ENCODE peak calls at places on chromosomes 12 and 14, in four cellular contexts. One of them, this sample, is unnamed.

GRCh38 chr12:9273276-9273675 is 65.1 kb upstream of the PZP start:
- DNase-seq in memory B cell: no peak
- DNase-seq in activated T-helper 1 cell treated with Interleukin-2 at 50 U/mL for 16 hours: no peak
- DNase-seq in activated CD4-positive, alpha-beta memory T cell treated with anti-CD3 and anti-CD28 coated beads for 36 hours: no peak
- DNase-seq in this sample: no peak

GRCh38 chr12:47817272-47818006 is 2.3 kb downstream of the HDAC7 start:
- DNase-seq in memory B cell: no peak
- DNase-seq in activated T-helper 1 cell treated with Interleukin-2 at 50 U/mL for 16 hours: no peak
- DNase-seq in activated CD4-positive, alpha-beta memory T cell treated with anti-CD3 and anti-CD28 coated beads for 36 hours: peak
- DNase-seq in this sample: no peak

GRCh38 chr14:105519946-105520698 is 6.3 kb upstream of the TMEM121 start:
- DNase-seq in memory B cell: no peak
- DNase-seq in activated CD4-positive, alpha-beta memory T cell treated with anti-CD3 and anti-CD28 coated beads for 36 hours: no peak
- DNase-seq in activated T-helper 1 cell treated with Interleukin-2 at 50 U/mL for 16 hours: no peak
- DNase-seq in this sample: no peak

GRCh38 chr14:63727231-63727735 is 582 bp downstream of the SGPP1 start:
- DNase-seq in memory B cell: no peak
- DNase-seq in activated T-helper 1 cell treated with Interleukin-2 at 50 U/mL for 16 hours: no peak
- DNase-seq in activated CD4-positive, alpha-beta memory T cell treated with anti-CD3 and anti-CD28 coated beads for 36 hours: peak
- DNase-seq in this sample: no peak

GRCh38 chr12:12979731-12980259 is 20.3 kb downstream of the HEBP1 start:
- DNase-seq in activated CD4-positive, alpha-beta memory T cell treated with anti-CD3 and anti-CD28 coated beads for 36 hours: no peak
- DNase-seq in memory B cell: no peak
- DNase-seq in activated T-helper 1 cell treated with Interleukin-2 at 50 U/mL for 16 hours: no peak
- DNase-seq in this sample: no peak

GRCh38 chr14:100525615-100526014 is 61.6 kb downstream of the BEGAIN start:
- DNase-seq in memory B cell: no peak
- DNase-seq in activated CD4-positive, alpha-beta memory T cell treated with anti-CD3 and anti-CD28 coated beads for 36 hours: no peak
- DNase-seq in activated T-helper 1 cell treated with Interleukin-2 at 50 U/mL for 16 hours: no peak
- DNase-seq in this sample: no peak

GRCh38 chr14:77185093-77185465 is 3.5 kb downstream of the TMEM63C start:
- DNase-seq in activated T-helper 1 cell treated with Interleukin-2 at 50 U/mL for 16 hours: no peak
- DNase-seq in activated CD4-positive, alpha-beta memory T cell treated with anti-CD3 and anti-CD28 coated beads for 36 hours: no peak
- DNase-seq in memory B cell: no peak
- DNase-seq in this sample: no peak

GRCh38 chr14:37709419-37710195 is 114.2 kb downstream of the TTC6 start:
- DNase-seq in activated CD4-positive, alpha-beta memory T cell treated with anti-CD3 and anti-CD28 coated beads for 36 hours: no peak
- DNase-seq in memory B cell: no peak
- DNase-seq in activated T-helper 1 cell treated with Interleukin-2 at 50 U/mL for 16 hours: no peak
- DNase-seq in this sample: no peak

GRCh38 chr12:66662179-66662578 is 16.7 kb downstream of the GRIP1 start:
- DNase-seq in activated T-helper 1 cell treated with Interleukin-2 at 50 U/mL for 16 hours: no peak
- DNase-seq in memory B cell: no peak
- DNase-seq in activated CD4-positive, alpha-beta memory T cell treated with anti-CD3 and anti-CD28 coated beads for 36 hours: no peak
- DNase-seq in this sample: no peak

GRCh38 chr12:89525002-89525823 is 617 bp upstream of the GALNT4 start:
- DNase-seq in activated CD4-positive, alpha-beta memory T cell treated with anti-CD3 and anti-CD28 coated beads for 36 hours: peak
- DNase-seq in activated T-helper 1 cell treated with Interleukin-2 at 50 U/mL for 16 hours: peak
- DNase-seq in memory B cell: peak
- DNase-seq in this sample: peak

GRCh38 chr14:71331393-71331792 is 424.1 kb downstream of the PCNX1 start:
- DNase-seq in activated CD4-positive, alpha-beta memory T cell treated with anti-CD3 and anti-CD28 coated beads for 36 hours: no peak
- DNase-seq in memory B cell: no peak
- DNase-seq in activated T-helper 1 cell treated with Interleukin-2 at 50 U/mL for 16 hours: no peak
- DNase-seq in this sample: no peak

GRCh38 chr14:103905861-103906456 is 22.3 kb upstream of the TDRD9 start:
- DNase-seq in activated T-helper 1 cell treated with Interleukin-2 at 50 U/mL for 16 hours: no peak
- DNase-seq in memory B cell: no peak
- DNase-seq in activated CD4-positive, alpha-beta memory T cell treated with anti-CD3 and anti-CD28 coated beads for 36 hours: no peak
- DNase-seq in this sample: peak

GRCh38 chr12:78118486-78118885 is 287.8 kb downstream of the NAV3 start:
- DNase-seq in activated CD4-positive, alpha-beta memory T cell treated with anti-CD3 and anti-CD28 coated beads for 36 hours: no peak
- DNase-seq in memory B cell: no peak
- DNase-seq in activated T-helper 1 cell treated with Interleukin-2 at 50 U/mL for 16 hours: no peak
- DNase-seq in this sample: no peak

GRCh38 chr12:109461049-109461845 is 15.9 kb downstream of the KCTD10 start:
- DNase-seq in activated CD4-positive, alpha-beta memory T cell treated with anti-CD3 and anti-CD28 coated beads for 36 hours: no peak
- DNase-seq in memory B cell: no peak
- DNase-seq in activated T-helper 1 cell treated with Interleukin-2 at 50 U/mL for 16 hours: no peak
- DNase-seq in this sample: no peak

GRCh38 chr12:121719926-121720414 is 7.4 kb downstream of the TMEM120B start:
- DNase-seq in memory B cell: no peak
- DNase-seq in activated CD4-positive, alpha-beta memory T cell treated with anti-CD3 and anti-CD28 coated beads for 36 hours: no peak
- DNase-seq in activated T-helper 1 cell treated with Interleukin-2 at 50 U/mL for 16 hours: no peak
- DNase-seq in this sample: no peak

GRCh38 chr14:77657244-77657643 is 40.8 kb upstream of the SPTLC2 start:
- DNase-seq in activated T-helper 1 cell treated with Interleukin-2 at 50 U/mL for 16 hours: no peak
- DNase-seq in activated CD4-positive, alpha-beta memory T cell treated with anti-CD3 and anti-CD28 coated beads for 36 hours: no peak
- DNase-seq in memory B cell: no peak
- DNase-seq in this sample: no peak

GRCh38 chr14:96083667-96084320 is 44.6 kb downstream of the C14orf132 start:
- DNase-seq in memory B cell: no peak
- DNase-seq in activated CD4-positive, alpha-beta memory T cell treated with anti-CD3 and anti-CD28 coated beads for 36 hours: no peak
- DNase-seq in activated T-helper 1 cell treated with Interleukin-2 at 50 U/mL for 16 hours: no peak
- DNase-seq in this sample: no peak

GRCh38 chr14:69631509-69631908 is 20.1 kb downstream of the SUSD6 start:
- DNase-seq in activated T-helper 1 cell treated with Interleukin-2 at 50 U/mL for 16 hours: no peak
- DNase-seq in memory B cell: no peak
- DNase-seq in activated CD4-positive, alpha-beta memory T cell treated with anti-CD3 and anti-CD28 coated beads for 36 hours: no peak
- DNase-seq in this sample: no peak

GRCh38 chr14:91270188-91270587 is 25.7 kb upstream of the GPR68 start:
- DNase-seq in activated T-helper 1 cell treated with Interleukin-2 at 50 U/mL for 16 hours: no peak
- DNase-seq in activated CD4-positive, alpha-beta memory T cell treated with anti-CD3 and anti-CD28 coated beads for 36 hours: no peak
- DNase-seq in memory B cell: no peak
- DNase-seq in this sample: no peak

This sample was measured in stimulated activated naive CD4-positive, alpha-beta T cell.